ENCODE peak calls at places on chromosomes 4 and X, in ten cellular contexts. C, T, J, K, P, Y, A, F, N and O are unnamed samples.

GRCh38 chr4:8774071-8774470 is 97.6 kb downstream of the HMX1 start:
- DNase-seq in C (no peak), T (no peak), J (no peak), K (no peak), P (no peak), Y (no peak), A (no peak), F (no peak), N (no peak), O (no peak)

GRCh38 chr4:13535708-13536361 is 8.5 kb downstream of the NKX3-2 start:
- DNase-seq in C (no peak), T (no peak), J (no peak), K (peak; percentile 70), P (no peak), Y (no peak), A (no peak), F (no peak), N (no peak), O (no peak)

GRCh38 chrX:46737462-46737861 is 21.5 kb downstream of the SLC9A7 start:
- DNase-seq in C (no peak), T (no peak), J (no peak), K (no peak), P (peak; percentile 69), Y (no peak), A (no peak), F (no peak), N (no peak), O (no peak)

GRCh38 chrX:79270401-79270800 is 96.7 kb downstream of the ITM2A start:
- DNase-seq in C (peak; percentile 80), T (no peak), J (peak; percentile 2), K (peak; percentile 46), P (no peak), Y (peak; percentile 77), A (no peak), F (peak; percentile 62), N (peak; percentile 19), O (peak; percentile 88)

GRCh38 chrX:49272426-49272825 is 2.8 kb downstream of the PPP1R3F start:
- DNase-seq in C (no peak), T (no peak), J (no peak), K (no peak), P (no peak), Y (no peak), A (no peak), F (no peak), N (no peak), O (no peak)

GRCh38 chr4:146095867-146096266 is 79.7 kb upstream of the LSM6 start:
- DNase-seq in C (no peak), T (peak; percentile 43), J (no peak), K (no peak), P (no peak), Y (no peak), A (no peak), F (no peak), N (no peak), O (no peak)

GRCh38 chrX:23334871-23335599 is 386 bp downstream of the PTCHD1 start:
- DNase-seq in C (no peak), T (no peak), J (no peak), K (peak; percentile 29), P (no peak), Y (no peak), A (no peak), F (no peak), N (no peak), O (no peak)

GRCh38 chr4:24312261-24312913 is 272.0 kb downstream of the DHX15 start:
- DNase-seq in C (no peak), T (no peak), J (no peak), K (no peak), P (no peak), Y (no peak), A (no peak), F (no peak), N (no peak), O (no peak)

GRCh38 chrX:116384406-116384805 is 52.0 kb upstream of the SLC6A14 start:
- DNase-seq in C (no peak), T (no peak), J (no peak), K (no peak), P (peak; percentile 79), Y (peak; percentile 49), A (no peak), F (no peak), N (no peak), O (no peak)

GRCh38 chr4:156293657-156294297 is 340.1 kb upstream of the CTSO start:
- DNase-seq in C (no peak), T (peak; percentile 37), J (no peak), K (no peak), P (peak; percentile 87), Y (no peak), A (no peak), F (no peak), N (no peak), O (no peak)

GRCh38 chr4:173301518-173302201 is 32.5 kb downstream of the HMGB2 start:
- DNase-seq in C (peak; percentile 30), T (peak; percentile 12), J (no peak), K (peak; percentile 63), P (peak; percentile 82), Y (no peak), A (no peak), F (peak; percentile 1), N (peak; percentile 34), O (peak; percentile 49)

GRCh38 chrX:153639177-153640044 is 7.6 kb upstream of the DUSP9 start:
- DNase-seq in C (no peak), T (no peak), J (no peak), K (no peak), P (no peak), Y (no peak), A (no peak), F (no peak), N (no peak), O (no peak)

GRCh38 chr4:164876680-164877324 is at the start of gene APELA:
- DNase-seq in C (no peak), T (peak; percentile 18), J (no peak), K (peak; percentile 74), P (no peak), Y (no peak), A (no peak), F (no peak), N (no peak), O (no peak)

GRCh38 chr4:65341557-65341956 is 328.7 kb downstream of the EPHA5 start:
- DNase-seq in C (no peak), T (no peak), J (no peak), K (no peak), P (no peak), Y (no peak), A (no peak), F (no peak), N (no peak), O (no peak)

GRCh38 chrX:139967300-139967699 is 2.0 kb upstream of the CXorf66 start:
- DNase-seq in C (no peak), T (no peak), J (no peak), K (peak; percentile 46), P (peak; percentile 1), Y (no peak), A (no peak), F (no peak), N (no peak), O (no peak)

GRCh38 chrX:102659790-102660757 is 8.8 kb downstream of the GPRASP1 start:
- DNase-seq in C (no peak), T (peak; percentile 26), J (no peak), K (peak; percentile 75), P (peak; percentile 77), Y (peak; percentile 94), A (peak; percentile 88), F (peak; percentile 71), N (peak; percentile 81), O (no peak)

GRCh38 chr4:19844436-19844835 is 407.3 kb upstream of the SLIT2 start:
- DNase-seq in C (no peak), T (no peak), J (no peak), K (no peak), P (peak; percentile 54), Y (peak; percentile 67), A (no peak), F (no peak), N (no peak), O (no peak)

GRCh38 chr4:142648378-142648777 is 197.7 kb downstream of the INPP4B start:
- DNase-seq in C (no peak), T (no peak), J (no peak), K (no peak), P (no peak), Y (peak; percentile 23), A (no peak), F (no peak), N (no peak), O (no peak)

GRCh38 chrX:154717824-154718223 is 33.1 kb downstream of the GAB3 start:
- DNase-seq in C (peak; percentile 79), T (no peak), J (no peak), K (no peak), P (peak; percentile 74), Y (no peak), A (no peak), F (peak; percentile 35), N (no peak), O (peak; percentile 82)

GRCh38 chrX:70016513-70016912 is 33.2 kb downstream of the AWAT2 start:
- DNase-seq in C (no peak), T (no peak), J (no peak), K (no peak), P (no peak), Y (no peak), A (no peak), F (no peak), N (no peak), O (no peak)
- H3K4me3 ChIP-seq in C (no peak overlapping the region), T (no peak overlapping the region), J (no peak overlapping the region), K (no peak overlapping the region), P (no peak overlapping the region), Y (no peak overlapping the region), A (no peak overlapping the region), F (no peak overlapping the region), N (no peak overlapping the region), O (no peak overlapping the region)

GRCh38 chrX:131778269-131779218 is 234.7 kb downstream of the OR13H1 start:
- DNase-seq in C (no peak), T (peak; percentile 9), J (no peak), K (no peak), P (no peak), Y (no peak), A (peak; percentile 80), F (peak; percentile 78), N (peak; percentile 77), O (no peak)
- H3K4me3 ChIP-seq in C (no peak overlapping the region), T (peak overlapping the region; percentile 35), J (no peak overlapping the region), K (no peak overlapping the region), P (peak overlapping the region; percentile 17), Y (no peak overlapping the region), A (peak overlapping the region; percentile 59), F (no peak overlapping the region), N (peak overlapping the region; percentile 29), O (no peak overlapping the region)

DNA sequence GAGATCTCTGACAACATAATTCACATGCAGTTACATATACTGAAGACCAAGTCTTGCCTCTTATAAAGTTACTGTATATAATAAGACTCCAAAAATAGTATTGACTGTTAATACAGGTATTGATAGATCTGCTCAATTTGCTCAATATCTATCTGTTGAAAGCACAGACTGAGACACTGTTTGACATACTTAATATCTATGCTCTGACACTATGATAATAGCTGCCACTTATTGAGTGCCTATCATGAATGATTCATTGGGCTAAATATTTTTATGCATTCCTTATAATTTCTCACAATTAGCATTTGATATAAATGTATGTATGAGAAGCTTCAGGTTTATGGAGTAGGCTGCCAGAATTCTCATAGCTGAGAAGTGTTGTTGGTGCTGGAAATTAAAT is 1600.9 kb upstream of the IGFBP7 start:
- DNase-seq in C (no peak), T (no peak), J (no peak), K (no peak), P (no peak), Y (no peak), A (no peak), F (no peak), N (no peak), O (no peak)
- H3K4me3 ChIP-seq in C (no peak overlapping the region), T (no peak overlapping the region), J (no peak overlapping the region), K (no peak overlapping the region), P (no peak overlapping the region), Y (no peak overlapping the region), A (no peak overlapping the region), F (no peak overlapping the region), N (no peak overlapping the region), O (no peak overlapping the region)

GRCh38 chr4:121697626-121698025 is 846 bp upstream of the ANXA5 start:
- DNase-seq in C (no peak), T (no peak), J (no peak), K (no peak), P (no peak), Y (no peak), A (no peak), F (peak; percentile 32), N (no peak), O (no peak)
- H3K4me3 ChIP-seq in C (no peak overlapping the region), T (peak overlapping the region; percentile 70), J (peak overlapping the region; percentile 66), K (peak overlapping the region; percentile 86), P (peak overlapping the region; percentile 60), Y (peak overlapping the region; percentile 92), A (no peak overlapping the region), F (peak overlapping the region; percentile 66), N (peak overlapping the region; percentile 93), O (no peak overlapping the region)